ENCODE peak calls at places on chromosome 4, in six cellular contexts. P, X, T, Z, Y and H are unnamed samples. For H3K4me1, the result is how much of the 10 kb centered on the place peaks cover.

GRCh38 chr4:8350841-8351461 is 81.4 kb downstream of the HTRA3 start:
- DNase-seq in P (peak), X (no peak), T (no peak), Z (no peak), Y (no peak), H (no peak)

GRCh38 chr4:128311659-128312392 is 24.2 kb upstream of the PGRMC2 start:
- DNase-seq in P (no peak), X (no peak), T (no peak), Z (no peak), Y (no peak), H (no peak)

GRCh38 chr4:122205687-122206086 is 53.6 kb downstream of the BLTP1 start:
- DNase-seq in P (no peak), X (no peak), T (no peak), Z (no peak), Y (no peak), H (no peak)

GRCh38 chr4:152390216-152390615 is 145.7 kb downstream of the FBXW7 start:
- DNase-seq in P (no peak), X (no peak), T (no peak), Z (no peak), Y (no peak), H (no peak)

GRCh38 chr4:141899541-141899940 is 263.2 kb downstream of the IL15 start:
- DNase-seq in P (no peak), X (no peak), T (no peak), Z (peak), Y (no peak), H (no peak)

GRCh38 chr4:54277691-54278090 is 48.6 kb downstream of the PDGFRA start:
- DNase-seq in P (no peak), X (no peak), T (no peak), Z (peak), Y (no peak), H (no peak)

GRCh38 chr4:111773858-111774257 is 371.4 kb upstream of the FAM241A start:
- DNase-seq in P (peak), X (no peak), T (no peak), Z (peak), Y (no peak), H (no peak)

GRCh38 chr4:16783119-16783518 is 115.3 kb downstream of the LDB2 start:
- DNase-seq in P (no peak), X (no peak), T (no peak), Z (no peak), Y (no peak), H (no peak)

GRCh38 chr4:126687655-126688358 is 945.0 kb upstream of the INTU start:
- DNase-seq in P (no peak), X (no peak), T (no peak), Z (peak), Y (no peak), H (no peak)

GRCh38 chr4:139084425-139085093 is 69.0 kb downstream of the NOCT start:
- DNase-seq in P (no peak), X (peak), T (no peak), Z (no peak), Y (no peak), H (no peak)

GRCh38 chr4:6047130-6047673 is 29.0 kb upstream of the C4orf50 start:
- DNase-seq in P (no peak), X (no peak), T (no peak), Z (no peak), Y (no peak), H (no peak)

GRCh38 chr4:2417196-2417764 is 1.2 kb downstream of the ZFYVE28 start:
- DNase-seq in P (no peak), X (no peak), T (no peak), Z (no peak), Y (no peak), H (no peak)

GRCh38 chr4:110850461-110851447 is 227.9 kb upstream of the PITX2 start:
- DNase-seq in P (no peak), X (no peak), T (no peak), Z (no peak), Y (no peak), H (no peak)

GRCh38 chr4:148196168-148196567 is 246.0 kb downstream of the NR3C2 start:
- DNase-seq in P (no peak), X (no peak), T (no peak), Z (no peak), Y (no peak), H (no peak)

GRCh38 chr4:94304365-94304971 is 38.2 kb downstream of the HPGDS start:
- DNase-seq in P (no peak), X (peak), T (no peak), Z (peak), Y (peak), H (no peak)

GRCh38 chr4:13355036-13355910 is 128.9 kb downstream of the RAB28 start:
- DNase-seq in P (no peak), X (no peak), T (no peak), Z (peak), Y (no peak), H (no peak)

GRCh38 chr4:112923514-112923913 is 125.9 kb upstream of the ANK2 start:
- DNase-seq in P (no peak), X (no peak), T (no peak), Z (no peak), Y (no peak), H (no peak)

GRCh38 chr4:186021461-186022167 is 47.3 kb upstream of the TLR3 start:
- DNase-seq in P (no peak), X (peak), T (no peak), Z (peak), Y (no peak), H (peak)

GRCh38 chr4:186900232-186900900 is 176.7 kb upstream of the FAT1 start:
- DNase-seq in P (no peak), X (peak), T (no peak), Z (peak), Y (no peak), H (no peak)

DNA sequence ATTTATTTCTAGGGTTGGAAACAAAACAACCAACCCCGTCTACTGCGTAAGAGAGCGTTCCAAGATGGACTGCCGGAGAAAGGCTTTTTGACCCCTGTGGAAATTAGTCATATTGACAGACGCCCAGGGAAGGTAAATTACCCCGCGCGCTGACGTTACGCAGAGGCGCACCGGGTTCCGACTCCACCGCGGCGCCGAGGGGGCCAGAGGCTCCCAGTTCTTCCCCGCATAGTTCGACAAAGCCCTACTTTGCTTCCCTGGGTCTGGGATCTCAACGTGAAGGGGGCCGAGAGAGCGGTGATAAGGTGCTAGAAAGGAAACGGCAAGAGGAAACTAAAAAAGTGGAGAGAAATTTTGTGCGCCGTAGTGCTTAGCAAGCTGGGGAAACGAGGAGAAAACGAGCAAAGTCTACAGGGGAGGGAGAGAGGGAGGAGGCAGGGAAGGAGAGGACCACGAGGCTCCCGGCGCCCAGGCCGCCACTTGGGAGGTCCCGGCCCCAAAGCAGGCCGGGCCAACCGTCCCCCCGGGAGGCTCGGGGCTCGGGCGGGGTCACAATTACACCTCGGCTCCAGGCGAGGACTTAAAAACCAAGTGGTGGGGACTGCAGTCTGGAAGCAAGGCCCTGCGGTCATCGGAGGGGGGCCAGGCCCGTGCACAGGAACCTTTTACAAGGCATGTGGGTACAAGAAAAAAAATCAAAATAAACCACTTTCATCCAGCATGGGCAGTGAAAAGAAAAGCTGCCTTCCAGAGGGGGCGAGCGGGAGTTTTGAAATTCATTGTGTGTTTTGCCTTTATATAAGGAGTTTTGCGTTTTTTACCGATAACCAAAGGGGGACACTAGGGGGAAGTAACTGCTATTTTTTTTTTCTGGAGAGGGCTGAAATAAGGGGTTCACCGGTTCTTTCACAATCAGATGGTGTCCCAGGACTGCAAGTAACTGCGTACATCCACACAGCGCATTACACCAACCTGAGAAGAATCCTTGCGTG is 13.1 kb downstream of the HAND2 start:
- DNase-seq in P (no peak), X (no peak), T (no peak), Z (peak), Y (no peak), H (no peak)
- H3K4me1 ChIP-seq in P (under half), X (under half), T (under half), Z (under half), Y (under half), H (under half)

DNA sequence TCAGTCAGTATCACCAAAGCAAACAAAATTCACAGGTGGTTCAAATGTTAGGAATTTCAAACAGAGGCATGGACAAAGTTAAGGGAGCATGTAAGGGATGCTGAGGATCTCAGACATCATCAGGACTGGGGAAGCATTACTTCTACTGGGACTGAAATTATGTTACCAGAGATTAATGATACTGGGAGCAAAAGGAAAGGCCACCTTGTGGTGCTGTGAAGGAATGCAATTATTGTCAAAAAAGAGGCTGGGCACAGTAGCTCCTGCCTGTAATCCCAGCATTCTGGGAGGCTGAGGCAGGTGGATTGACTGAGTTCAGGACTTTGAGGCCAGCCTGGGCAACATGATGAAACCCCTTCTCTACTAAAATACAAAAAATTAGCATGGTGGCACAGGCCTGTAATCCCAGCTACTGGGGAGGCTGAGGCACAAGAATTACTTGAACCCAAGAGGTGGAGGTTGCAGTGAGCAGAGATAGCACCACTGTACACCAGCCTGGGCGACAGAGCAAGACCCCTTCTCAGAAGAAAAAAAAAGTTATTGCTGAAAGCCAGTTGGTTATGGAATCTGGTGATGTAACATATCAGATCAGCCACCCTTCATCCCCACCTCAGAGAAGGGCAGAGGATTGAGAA is 954.3 kb downstream of the PCDH7 start:
- DNase-seq in P (no peak), X (no peak), T (no peak), Z (peak), Y (no peak), H (no peak)
- TF ChIP-seq CTCF in P (peak), X (no peak), T (peak), Z (peak), Y (peak), H (peak)

DNA sequence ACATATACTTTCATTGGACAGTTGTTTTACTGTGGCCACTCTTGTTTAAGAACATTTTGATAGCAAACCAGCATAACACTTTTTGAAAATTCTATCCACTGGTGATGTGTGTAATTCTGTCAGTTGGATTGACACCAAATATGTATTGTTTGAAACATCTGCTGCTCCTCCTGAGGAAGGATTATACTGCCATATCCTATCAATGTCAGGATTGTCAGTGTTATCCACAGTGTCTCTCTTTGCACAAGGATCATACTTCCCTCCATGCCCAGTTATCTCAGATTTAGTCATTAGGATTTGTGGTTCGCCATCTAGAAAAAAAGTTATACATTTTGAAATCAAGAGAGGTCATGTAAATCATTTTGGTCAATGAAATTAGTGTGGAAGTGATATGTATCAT is 1859.6 kb downstream of the C4orf33 start:
- DNase-seq in P (no peak), X (no peak), T (no peak), Z (no peak), Y (no peak), H (no peak)
- H3K4me1 ChIP-seq in P (under half), X (under half), T (under half), Z (under half), Y (under half), H (under half)

DNA sequence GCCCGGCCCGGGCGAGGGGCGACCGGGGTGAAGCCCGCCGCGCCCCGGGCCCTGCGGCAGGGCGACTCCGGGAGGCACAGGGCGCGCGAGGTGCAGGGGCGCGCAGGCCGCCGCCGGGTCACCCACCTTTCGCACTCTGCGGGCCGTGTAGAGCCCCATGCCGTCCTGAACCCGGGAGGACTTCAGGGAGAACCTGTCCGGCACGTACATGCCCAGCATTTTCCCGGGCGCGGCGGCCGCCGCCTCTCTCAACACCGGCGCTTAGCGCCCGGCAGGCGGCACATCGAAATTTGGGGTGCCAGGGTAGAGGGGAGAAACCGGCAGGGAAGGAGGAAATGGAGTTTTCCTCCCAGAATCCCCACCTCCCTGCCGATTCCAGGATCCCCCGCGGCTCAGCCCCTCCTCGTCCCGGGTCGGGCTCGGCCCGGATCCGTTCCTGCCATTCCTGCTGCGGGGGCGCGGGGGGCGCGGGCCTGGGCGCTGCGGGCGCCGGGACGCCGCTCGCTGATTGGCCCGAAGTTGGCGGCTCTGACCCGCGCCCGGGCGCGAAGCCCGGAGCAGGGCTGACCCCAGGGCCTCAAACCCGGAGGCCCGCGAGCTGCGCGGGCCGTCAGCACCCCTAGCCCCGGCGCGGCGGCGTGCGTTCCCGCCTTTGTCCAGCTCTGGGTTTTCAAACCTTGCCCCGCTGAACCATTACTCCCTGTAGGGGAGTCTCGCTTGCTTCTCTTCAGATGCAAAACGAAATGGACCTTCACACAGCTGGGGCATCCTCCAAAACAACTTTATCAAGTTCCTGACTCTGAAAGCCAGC is at the start of gene PRDM5:
- DNase-seq in P (peak), X (peak), T (peak), Z (peak), Y (peak), H (peak)
- TF ChIP-seq CTCF in P (no peak), X (no peak), T (no peak), Z (peak), Y (no peak), H (peak)

GRCh38 chr4:119035941-119036737 is 99.5 kb upstream of the MYOZ2 start:
- DNase-seq in P (no peak), X (no peak), T (no peak), Z (no peak), Y (no peak), H (no peak)
- H3K4me1 ChIP-seq in P (under half), X (under half), T (under half), Z (under half), Y (under half), H (half or more)

GRCh38 chr4:26148925-26149324 is 171.9 kb upstream of the RBPJ start:
- DNase-seq in P (no peak), X (no peak), T (no peak), Z (no peak), Y (no peak), H (no peak)

GRCh38 chr4:26152051-26152450 is 168.8 kb upstream of the RBPJ start:
- DNase-seq in P (no peak), X (no peak), T (no peak), Z (no peak), Y (no peak), H (no peak)

GRCh38 chr4:26151615-26152014 is 169.2 kb upstream of the RBPJ start:
- DNase-seq in P (no peak), X (no peak), T (peak), Z (peak), Y (no peak), H (peak)

GRCh38 chr4:26145212-26145611 is 175.6 kb upstream of the RBPJ start:
- DNase-seq in P (no peak), X (no peak), T (no peak), Z (no peak), Y (no peak), H (no peak)

GRCh38 chr4:26150948-26151347 is 169.9 kb upstream of the RBPJ start:
- DNase-seq in P (no peak), X (no peak), T (no peak), Z (peak), Y (peak), H (no peak)
- TF ChIP-seq CTCF in P (no peak), X (no peak), T (no peak), Z (no peak), Y (no peak), H (no peak)

GRCh38 chr4:86921608-86922252 is 13.1 kb upstream of the AFF1 start:
- DNase-seq in P (no peak), X (no peak), T (no peak), Z (peak), Y (no peak), H (no peak)
- H3K4me1 ChIP-seq in P (under half), X (under half), T (under half), Z (under half), Y (under half), H (under half)

GRCh38 chr4:144174401-144175067 is 34.0 kb upstream of the GYPA start:
- DNase-seq in P (no peak), X (peak), T (no peak), Z (peak), Y (peak), H (no peak)
- TF ChIP-seq CTCF in P (peak), X (peak), T (peak), Z (peak), Y (peak), H (peak)